ENCODE peak calls at places on chromosome 20, in five cellular contexts. R is lower lobe of right lung, Y is tibial nerve, X is NT2/D1, P is heart left ventricle. S is an unnamed sample. For H3K4me1 and H3K9me3, the result is how much of the 10 kb centered on the place peaks cover.

GRCh38 chr20:19272976-19273654 is 60.7 kb downstream of the SLC24A3 start:
- DNase-seq in R (no peak), Y (no peak), X (no peak), P (no peak), S (no peak)

GRCh38 chr20:41387433-41387832 is 20.8 kb upstream of the EMILIN3 start:
- DNase-seq in R (peak), Y (no peak), X (peak), P (no peak), S (peak)

GRCh38 chr20:34896086-34896551 is 19.7 kb downstream of the ACSS2 start:
- DNase-seq in R (no peak), Y (no peak), X (no peak), P (no peak), S (no peak)

GRCh38 chr20:818001-818664 is 15.4 kb upstream of the FAM110A start:
- DNase-seq in R (no peak), Y (no peak), X (no peak), P (no peak), S (no peak)

GRCh38 chr20:44993343-44993742 is 27.0 kb downstream of the STK4 start:
- DNase-seq in R (no peak), Y (no peak), X (no peak), P (no peak), S (no peak)

GRCh38 chr20:38460040-38460623 is 12.5 kb upstream of the RALGAPB start:
- DNase-seq in R (no peak), Y (no peak), X (no peak), P (no peak), S (no peak)

GRCh38 chr20:46810442-46811327 is 84.0 kb upstream of the EYA2 start:
- DNase-seq in R (no peak), Y (no peak), X (no peak), P (no peak), S (no peak)

GRCh38 chr20:46308258-46309157 is at the start of gene CDH22:
- DNase-seq in R (peak), Y (no peak), X (peak), P (peak), S (no peak)

GRCh38 chr20:23126281-23127061 is 40.3 kb upstream of the CD93 start:
- DNase-seq in R (no peak), Y (no peak), X (no peak), P (no peak), S (peak)

GRCh38 chr20:44942264-44942973 is 17.8 kb downstream of the TOMM34 start:
- DNase-seq in R (no peak), Y (no peak), X (no peak), P (no peak), S (no peak)

GRCh38 chr20:61267241-61267640 is 15.2 kb downstream of the CDH4 start:
- DNase-seq in R (no peak), Y (no peak), X (no peak), P (no peak), S (no peak)

GRCh38 chr20:61274326-61274725 is 22.3 kb downstream of the CDH4 start:
- DNase-seq in R (no peak), Y (no peak), X (no peak), P (no peak), S (no peak)

GRCh38 chr20:61268024-61268423 is 16.0 kb downstream of the CDH4 start:
- DNase-seq in R (no peak), Y (no peak), X (no peak), P (no peak), S (peak)

GRCh38 chr20:61271273-61272221 is 19.5 kb downstream of the CDH4 start:
- DNase-seq in R (no peak), Y (no peak), X (no peak), P (no peak), S (no peak)
- H3K4me3 ChIP-seq in R (no peak), Y (no peak), X (no peak), P (no peak), S (no peak)

GRCh38 chr20:9092101-9092500 is 23.2 kb downstream of the PLCB4 start:
- DNase-seq in R (no peak), Y (no peak), X (no peak), P (no peak), S (no peak)
- H3K4me1 ChIP-seq in R (under half), Y (under half), X (under half), P (under half), S (under half)

GRCh38 chr20:15482525-15482924 is 1090.7 kb downstream of the KIF16B start:
- DNase-seq in R (no peak), Y (no peak), X (no peak), P (no peak), S (no peak)

GRCh38 chr20:15475483-15475882 is 1097.8 kb downstream of the KIF16B start:
- DNase-seq in R (peak), Y (peak), X (no peak), P (peak), S (peak)

DNA sequence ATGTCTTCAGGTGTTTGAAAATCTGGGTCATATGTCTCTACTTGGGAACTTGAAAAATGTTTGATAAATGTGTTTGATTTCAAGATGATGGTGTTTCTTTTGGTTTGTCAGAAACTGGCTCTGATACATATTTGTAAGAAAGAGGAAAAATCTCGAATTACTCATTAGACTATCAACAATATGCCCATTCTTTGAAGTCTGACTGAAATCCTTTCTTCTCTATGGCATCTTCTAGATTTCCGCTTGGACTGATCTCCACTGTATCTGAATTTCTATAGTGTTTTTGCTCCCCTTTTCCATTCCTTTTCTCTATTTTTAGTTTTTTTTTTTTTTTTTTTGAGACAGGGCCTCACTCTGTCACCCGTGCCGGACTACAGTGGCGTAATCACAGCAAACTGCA is 1096.5 kb downstream of the KIF16B start:
- DNase-seq in R (no peak), Y (no peak), X (no peak), P (no peak), S (no peak)
- H3K9me3 ChIP-seq in R (under half), Y (under half), X (under half), P (under half), S (under half)

GRCh38 chr20:2242678-2243077 is 53.1 kb upstream of the TGM3 start:
- DNase-seq in R (no peak), Y (no peak), X (no peak), P (no peak), S (no peak)

GRCh38 chr20:2246081-2246491 is 49.7 kb upstream of the TGM3 start:
- DNase-seq in R (no peak), Y (no peak), X (peak), P (no peak), S (no peak)

GRCh38 chr20:2244523-2244922 is 51.3 kb upstream of the TGM3 start:
- DNase-seq in R (no peak), Y (no peak), X (no peak), P (no peak), S (no peak)

GRCh38 chr20:2244993-2245392 is 50.8 kb upstream of the TGM3 start:
- DNase-seq in R (no peak), Y (no peak), X (peak), P (no peak), S (no peak)

DNA sequence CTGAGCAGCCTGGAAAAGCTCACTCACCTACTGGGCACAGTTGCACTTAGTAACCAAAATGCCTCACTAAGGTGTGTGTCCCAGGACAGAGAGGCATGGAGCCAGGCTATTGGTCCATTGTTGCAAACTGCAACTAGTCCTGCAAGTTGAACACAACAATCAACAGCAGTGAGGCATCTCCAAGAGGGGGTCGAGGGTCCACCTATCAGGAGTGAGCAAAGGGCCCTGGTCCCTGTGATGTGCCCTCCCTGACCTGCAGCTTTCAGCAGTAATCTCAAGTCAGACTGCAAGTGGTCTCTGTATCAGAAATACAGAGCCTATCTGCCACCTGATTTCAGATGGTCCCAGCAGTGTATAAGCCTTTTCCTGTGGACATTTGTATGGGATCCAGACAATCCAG is 50.2 kb upstream of the TGM3 start:
- DNase-seq in R (no peak), Y (no peak), X (no peak), P (no peak), S (no peak)
- H3K4me3 ChIP-seq in R (no peak), Y (no peak), X (no peak), P (no peak), S (no peak)

GRCh38 chr20:32629813-32630212 is 43.9 kb downstream of the C20orf203 start:
- DNase-seq in R (no peak), Y (no peak), X (no peak), P (no peak), S (no peak)
- H3K4me1 ChIP-seq in R (under half), Y (under half), X (under half), P (under half), S (under half)